ENCODE peak calls at places on chromosome 1, in seven cellular contexts. One of them, this sample, is unnamed.

GRCh38 chr1:54810144-54810942 is 9.2 kb upstream of the TTC22 start:
- DNase-seq in activated CD8-positive, alpha-beta memory T cell treated with anti-CD3 and anti-CD28 coated beads for 48 hours: peak
- DNase-seq in activated naive CD8-positive, alpha-beta T cell treated with anti-CD3 and anti-CD28 coated beads, Interleukin-2, amount 50 U/mL, for 24 hours: peak
- DNase-seq in Caki2: peak
- DNase-seq in neural progenitor cell: peak
- DNase-seq in endodermal cell: peak
- DNase-seq in NCI-H2029: peak
- DNase-seq in this sample: peak

GRCh38 chr1:223776826-223777454 is 64.6 kb downstream of the CAPN2 start:
- DNase-seq in Caki2: no peak
- DNase-seq in activated CD8-positive, alpha-beta memory T cell treated with anti-CD3 and anti-CD28 coated beads for 48 hours: no peak
- DNase-seq in activated naive CD8-positive, alpha-beta T cell treated with anti-CD3 and anti-CD28 coated beads, Interleukin-2, amount 50 U/mL, for 24 hours: no peak
- DNase-seq in endodermal cell: peak
- DNase-seq in NCI-H2029: no peak
- DNase-seq in neural progenitor cell: no peak
- DNase-seq in this sample: no peak

GRCh38 chr1:162070094-162070748 is 730 bp downstream of the NOS1AP start:
- DNase-seq in Caki2: peak
- DNase-seq in neural progenitor cell: peak
- DNase-seq in activated CD8-positive, alpha-beta memory T cell treated with anti-CD3 and anti-CD28 coated beads for 48 hours: no peak
- DNase-seq in activated naive CD8-positive, alpha-beta T cell treated with anti-CD3 and anti-CD28 coated beads, Interleukin-2, amount 50 U/mL, for 24 hours: peak
- DNase-seq in endodermal cell: peak
- DNase-seq in NCI-H2029: peak
- DNase-seq in this sample: peak

GRCh38 chr1:33137800-33138199 is 44.0 kb downstream of the TRIM62 start:
- DNase-seq in activated CD8-positive, alpha-beta memory T cell treated with anti-CD3 and anti-CD28 coated beads for 48 hours: no peak
- DNase-seq in endodermal cell: peak
- DNase-seq in activated naive CD8-positive, alpha-beta T cell treated with anti-CD3 and anti-CD28 coated beads, Interleukin-2, amount 50 U/mL, for 24 hours: peak
- DNase-seq in neural progenitor cell: peak
- DNase-seq in Caki2: no peak
- DNase-seq in NCI-H2029: no peak
- DNase-seq in this sample: no peak

GRCh38 chr1:39409055-39409816 is 82.2 kb upstream of the BMP8A start:
- DNase-seq in neural progenitor cell: peak
- DNase-seq in Caki2: no peak
- DNase-seq in endodermal cell: peak
- DNase-seq in activated CD8-positive, alpha-beta memory T cell treated with anti-CD3 and anti-CD28 coated beads for 48 hours: no peak
- DNase-seq in NCI-H2029: peak
- DNase-seq in activated naive CD8-positive, alpha-beta T cell treated with anti-CD3 and anti-CD28 coated beads, Interleukin-2, amount 50 U/mL, for 24 hours: peak
- DNase-seq in this sample: peak

GRCh38 chr1:92409946-92410345 is 76.8 kb downstream of the GFI1 start:
- DNase-seq in activated CD8-positive, alpha-beta memory T cell treated with anti-CD3 and anti-CD28 coated beads for 48 hours: no peak
- DNase-seq in neural progenitor cell: no peak
- DNase-seq in NCI-H2029: no peak
- DNase-seq in activated naive CD8-positive, alpha-beta T cell treated with anti-CD3 and anti-CD28 coated beads, Interleukin-2, amount 50 U/mL, for 24 hours: no peak
- DNase-seq in endodermal cell: no peak
- DNase-seq in Caki2: no peak
- DNase-seq in this sample: no peak

GRCh38 chr1:56797079-56797685 is 22.0 kb downstream of the FYB2 start:
- DNase-seq in endodermal cell: no peak
- DNase-seq in activated CD8-positive, alpha-beta memory T cell treated with anti-CD3 and anti-CD28 coated beads for 48 hours: no peak
- DNase-seq in NCI-H2029: peak
- DNase-seq in Caki2: peak
- DNase-seq in activated naive CD8-positive, alpha-beta T cell treated with anti-CD3 and anti-CD28 coated beads, Interleukin-2, amount 50 U/mL, for 24 hours: no peak
- DNase-seq in neural progenitor cell: no peak
- DNase-seq in this sample: no peak

GRCh38 chr1:173002891-173003582 is 47.7 kb downstream of the TNFSF18 start:
- DNase-seq in Caki2: peak
- DNase-seq in activated CD8-positive, alpha-beta memory T cell treated with anti-CD3 and anti-CD28 coated beads for 48 hours: no peak
- DNase-seq in endodermal cell: no peak
- DNase-seq in NCI-H2029: no peak
- DNase-seq in activated naive CD8-positive, alpha-beta T cell treated with anti-CD3 and anti-CD28 coated beads, Interleukin-2, amount 50 U/mL, for 24 hours: no peak
- DNase-seq in neural progenitor cell: no peak
- DNase-seq in this sample: no peak

GRCh38 chr1:228957535-228957934 is 222.3 kb downstream of the RHOU start:
- DNase-seq in neural progenitor cell: no peak
- DNase-seq in activated CD8-positive, alpha-beta memory T cell treated with anti-CD3 and anti-CD28 coated beads for 48 hours: no peak
- DNase-seq in NCI-H2029: no peak
- DNase-seq in Caki2: no peak
- DNase-seq in activated naive CD8-positive, alpha-beta T cell treated with anti-CD3 and anti-CD28 coated beads, Interleukin-2, amount 50 U/mL, for 24 hours: no peak
- DNase-seq in endodermal cell: peak
- DNase-seq in this sample: no peak

GRCh38 chr1:226748306-226748705 is 9.2 kb upstream of the ITPKB start:
- DNase-seq in endodermal cell: no peak
- DNase-seq in neural progenitor cell: no peak
- DNase-seq in Caki2: no peak
- DNase-seq in activated naive CD8-positive, alpha-beta T cell treated with anti-CD3 and anti-CD28 coated beads, Interleukin-2, amount 50 U/mL, for 24 hours: no peak
- DNase-seq in activated CD8-positive, alpha-beta memory T cell treated with anti-CD3 and anti-CD28 coated beads for 48 hours: no peak
- DNase-seq in NCI-H2029: no peak
- DNase-seq in this sample: no peak

GRCh38 chr1:87588445-87588844 is 259.8 kb downstream of the LMO4 start:
- DNase-seq in activated CD8-positive, alpha-beta memory T cell treated with anti-CD3 and anti-CD28 coated beads for 48 hours: no peak
- DNase-seq in NCI-H2029: no peak
- DNase-seq in activated naive CD8-positive, alpha-beta T cell treated with anti-CD3 and anti-CD28 coated beads, Interleukin-2, amount 50 U/mL, for 24 hours: no peak
- DNase-seq in endodermal cell: no peak
- DNase-seq in Caki2: no peak
- DNase-seq in neural progenitor cell: no peak
- DNase-seq in this sample: no peak

GRCh38 chr1:85274969-85275453 is 1.4 kb downstream of the BCL10 start:
- DNase-seq in endodermal cell: no peak
- DNase-seq in NCI-H2029: peak
- DNase-seq in neural progenitor cell: no peak
- DNase-seq in activated naive CD8-positive, alpha-beta T cell treated with anti-CD3 and anti-CD28 coated beads, Interleukin-2, amount 50 U/mL, for 24 hours: no peak
- DNase-seq in activated CD8-positive, alpha-beta memory T cell treated with anti-CD3 and anti-CD28 coated beads for 48 hours: no peak
- DNase-seq in Caki2: peak
- DNase-seq in this sample: peak

GRCh38 chr1:112675728-112676381 is 1.4 kb downstream of the MOV10 start:
- DNase-seq in activated naive CD8-positive, alpha-beta T cell treated with anti-CD3 and anti-CD28 coated beads, Interleukin-2, amount 50 U/mL, for 24 hours: no peak
- DNase-seq in NCI-H2029: no peak
- DNase-seq in Caki2: no peak
- DNase-seq in endodermal cell: no peak
- DNase-seq in neural progenitor cell: no peak
- DNase-seq in activated CD8-positive, alpha-beta memory T cell treated with anti-CD3 and anti-CD28 coated beads for 48 hours: no peak
- DNase-seq in this sample: no peak

GRCh38 chr1:228090613-228091081 is 8.1 kb downstream of the ARF1 start:
- DNase-seq in activated naive CD8-positive, alpha-beta T cell treated with anti-CD3 and anti-CD28 coated beads, Interleukin-2, amount 50 U/mL, for 24 hours: no peak
- DNase-seq in NCI-H2029: no peak
- DNase-seq in neural progenitor cell: no peak
- DNase-seq in endodermal cell: peak
- DNase-seq in activated CD8-positive, alpha-beta memory T cell treated with anti-CD3 and anti-CD28 coated beads for 48 hours: no peak
- DNase-seq in Caki2: no peak
- DNase-seq in this sample: no peak

GRCh38 chr1:201563941-201564340 is 25.0 kb downstream of the NAV1 start:
- DNase-seq in endodermal cell: no peak
- DNase-seq in neural progenitor cell: no peak
- DNase-seq in activated CD8-positive, alpha-beta memory T cell treated with anti-CD3 and anti-CD28 coated beads for 48 hours: no peak
- DNase-seq in Caki2: no peak
- DNase-seq in NCI-H2029: no peak
- DNase-seq in activated naive CD8-positive, alpha-beta T cell treated with anti-CD3 and anti-CD28 coated beads, Interleukin-2, amount 50 U/mL, for 24 hours: no peak
- DNase-seq in this sample: no peak

GRCh38 chr1:36284061-36284460 is 22.1 kb upstream of the SH3D21 start:
- DNase-seq in activated naive CD8-positive, alpha-beta T cell treated with anti-CD3 and anti-CD28 coated beads, Interleukin-2, amount 50 U/mL, for 24 hours: no peak
- DNase-seq in NCI-H2029: no peak
- DNase-seq in activated CD8-positive, alpha-beta memory T cell treated with anti-CD3 and anti-CD28 coated beads for 48 hours: no peak
- DNase-seq in neural progenitor cell: no peak
- DNase-seq in endodermal cell: no peak
- DNase-seq in Caki2: no peak
- DNase-seq in this sample: no peak

GRCh38 chr1:159653201-159653600 is 61.2 kb downstream of the CRP start:
- DNase-seq in NCI-H2029: no peak
- DNase-seq in neural progenitor cell: no peak
- DNase-seq in Caki2: no peak
- DNase-seq in endodermal cell: no peak
- DNase-seq in activated naive CD8-positive, alpha-beta T cell treated with anti-CD3 and anti-CD28 coated beads, Interleukin-2, amount 50 U/mL, for 24 hours: no peak
- DNase-seq in activated CD8-positive, alpha-beta memory T cell treated with anti-CD3 and anti-CD28 coated beads for 48 hours: no peak
- DNase-seq in this sample: no peak

GRCh38 chr1:212558665-212559480 is 49.7 kb upstream of the ATF3 start:
- DNase-seq in endodermal cell: peak
- DNase-seq in Caki2: peak
- DNase-seq in activated naive CD8-positive, alpha-beta T cell treated with anti-CD3 and anti-CD28 coated beads, Interleukin-2, amount 50 U/mL, for 24 hours: peak
- DNase-seq in activated CD8-positive, alpha-beta memory T cell treated with anti-CD3 and anti-CD28 coated beads for 48 hours: peak
- DNase-seq in NCI-H2029: peak
- DNase-seq in neural progenitor cell: peak
- DNase-seq in this sample: peak

GRCh38 chr1:203701606-203702005 is 63.4 kb upstream of the LAX1 start:
- DNase-seq in Caki2: no peak
- DNase-seq in endodermal cell: no peak
- DNase-seq in NCI-H2029: no peak
- DNase-seq in activated CD8-positive, alpha-beta memory T cell treated with anti-CD3 and anti-CD28 coated beads for 48 hours: no peak
- DNase-seq in neural progenitor cell: no peak
- DNase-seq in activated naive CD8-positive, alpha-beta T cell treated with anti-CD3 and anti-CD28 coated beads, Interleukin-2, amount 50 U/mL, for 24 hours: no peak
- DNase-seq in this sample: no peak

GRCh38 chr1:47388548-47389238 is 27.4 kb upstream of the FOXE3 start:
- DNase-seq in Caki2: peak
- DNase-seq in neural progenitor cell: peak
- DNase-seq in activated naive CD8-positive, alpha-beta T cell treated with anti-CD3 and anti-CD28 coated beads, Interleukin-2, amount 50 U/mL, for 24 hours: peak
- DNase-seq in activated CD8-positive, alpha-beta memory T cell treated with anti-CD3 and anti-CD28 coated beads for 48 hours: no peak
- DNase-seq in NCI-H2029: peak
- DNase-seq in endodermal cell: peak
- DNase-seq in this sample: peak

GRCh38 chr1:41622859-41623732 is 138.6 kb upstream of the EDN2 start:
- DNase-seq in Caki2: no peak
- DNase-seq in NCI-H2029: peak
- DNase-seq in activated naive CD8-positive, alpha-beta T cell treated with anti-CD3 and anti-CD28 coated beads, Interleukin-2, amount 50 U/mL, for 24 hours: no peak
- DNase-seq in endodermal cell: peak
- DNase-seq in neural progenitor cell: no peak
- DNase-seq in activated CD8-positive, alpha-beta memory T cell treated with anti-CD3 and anti-CD28 coated beads for 48 hours: no peak
- DNase-seq in this sample: no peak

GRCh38 chr1:86687595-86687994 is 16.8 kb upstream of the SH3GLB1 start:
- DNase-seq in NCI-H2029: no peak
- DNase-seq in endodermal cell: no peak
- DNase-seq in activated naive CD8-positive, alpha-beta T cell treated with anti-CD3 and anti-CD28 coated beads, Interleukin-2, amount 50 U/mL, for 24 hours: no peak
- DNase-seq in activated CD8-positive, alpha-beta memory T cell treated with anti-CD3 and anti-CD28 coated beads for 48 hours: no peak
- DNase-seq in neural progenitor cell: no peak
- DNase-seq in Caki2: no peak
- DNase-seq in this sample: no peak

GRCh38 chr1:3691421-3692204 is 39.3 kb downstream of the TP73 start:
- DNase-seq in activated CD8-positive, alpha-beta memory T cell treated with anti-CD3 and anti-CD28 coated beads for 48 hours: no peak
- DNase-seq in neural progenitor cell: no peak
- DNase-seq in activated naive CD8-positive, alpha-beta T cell treated with anti-CD3 and anti-CD28 coated beads, Interleukin-2, amount 50 U/mL, for 24 hours: no peak
- DNase-seq in Caki2: no peak
- DNase-seq in NCI-H2029: no peak
- DNase-seq in endodermal cell: no peak
- DNase-seq in this sample: no peak

GRCh38 chr1:206049293-206049692 is 3.7 kb upstream of the RHEX start:
- DNase-seq in activated CD8-positive, alpha-beta memory T cell treated with anti-CD3 and anti-CD28 coated beads for 48 hours: no peak
- DNase-seq in activated naive CD8-positive, alpha-beta T cell treated with anti-CD3 and anti-CD28 coated beads, Interleukin-2, amount 50 U/mL, for 24 hours: no peak
- DNase-seq in neural progenitor cell: no peak
- DNase-seq in Caki2: no peak
- DNase-seq in endodermal cell: no peak
- DNase-seq in NCI-H2029: no peak
- DNase-seq in this sample: no peak

GRCh38 chr1:118159578-118159977 is 25.4 kb downstream of the SPAG17 start:
- DNase-seq in activated CD8-positive, alpha-beta memory T cell treated with anti-CD3 and anti-CD28 coated beads for 48 hours: no peak
- DNase-seq in NCI-H2029: no peak
- DNase-seq in activated naive CD8-positive, alpha-beta T cell treated with anti-CD3 and anti-CD28 coated beads, Interleukin-2, amount 50 U/mL, for 24 hours: no peak
- DNase-seq in Caki2: peak
- DNase-seq in endodermal cell: no peak
- DNase-seq in neural progenitor cell: no peak
- DNase-seq in this sample: no peak

GRCh38 chr1:228372183-228373003 is 34.2 kb downstream of the TRIM11 start:
- DNase-seq in endodermal cell: no peak
- DNase-seq in activated naive CD8-positive, alpha-beta T cell treated with anti-CD3 and anti-CD28 coated beads, Interleukin-2, amount 50 U/mL, for 24 hours: no peak
- DNase-seq in Caki2: peak
- DNase-seq in NCI-H2029: no peak
- DNase-seq in activated CD8-positive, alpha-beta memory T cell treated with anti-CD3 and anti-CD28 coated beads for 48 hours: no peak
- DNase-seq in neural progenitor cell: no peak
- DNase-seq in this sample: no peak

This sample was measured in NCI-H510A.